ENCODE peak calls at places on chromosomes 11 and 22, in five cellular contexts. Y is coronary artery; L is naive thymus-derived CD4-positive, alpha-beta T cell; O is activated T-cell treated with anti-CD3 and anti-CD28 coated beads for 1 hour; J is CD4-positive, CD25-positive, alpha-beta regulatory T cell. B is an unnamed sample.

GRCh38 chr22:47202819-47203553 is 440.5 kb downstream of the TBC1D22A start:
- DNase-seq in Y (no peak), L (no peak), O (no peak), J (no peak), B (no peak)

GRCh38 chr22:39622881-39623367 is 52.4 kb downstream of the CACNA1I start:
- DNase-seq in Y (no peak), L (peak; percentile 73), O (peak; percentile 64), J (peak; percentile 37), B (peak; percentile 54)

GRCh38 chr22:20591295-20591645 is 83.9 kb downstream of the MED15 start:
- DNase-seq in Y (no peak), L (no peak), O (no peak), J (no peak), B (no peak)

GRCh38 chr11:85867751-85868150 is 12.6 kb downstream of the CCDC83 start:
- DNase-seq in Y (no peak), L (no peak), O (no peak), J (no peak), B (no peak)

GRCh38 chr22:47151490-47151889 is 389.0 kb downstream of the TBC1D22A start:
- DNase-seq in Y (no peak), L (no peak), O (no peak), J (no peak), B (no peak)

GRCh38 chr11:130999992-131000770 is 83.9 kb upstream of the SNX19 start:
- DNase-seq in Y (no peak), L (no peak), O (no peak), J (no peak), B (peak; percentile 51)

GRCh38 chr11:122668562-122669090 is 13.1 kb downstream of the UBASH3B start:
- DNase-seq in Y (no peak), L (peak; percentile 50), O (no peak), J (no peak), B (no peak)

GRCh38 chr22:27801616-27802388 is at the start of gene MN1:
- DNase-seq in Y (no peak), L (peak; percentile 57), O (peak; percentile 47), J (peak; percentile 37), B (no peak)

GRCh38 chr11:59225017-59225416 is 12.3 kb upstream of the MPEG1 start:
- DNase-seq in Y (no peak), L (no peak), O (no peak), J (no peak), B (no peak)

B was measured in COLO829.